ENCODE peak calls at places on chromosomes 1 and 21, in ten cellular contexts. One of them, this sample, is unnamed.

GRCh38 chr1:2526824-2527552 is 592 bp upstream of the PANK4 start:
- DNase-seq in tibial artery: peak; percentile 57
- DNase-seq in right atrium auricular region: no peak
- DNase-seq in PC-3: peak; percentile 80
- DNase-seq in lower lobe of right lung: no peak
- DNase-seq in uterus: no peak
- DNase-seq in left ventricle myocardium inferior: peak; percentile 78
- DNase-seq in stomach: no peak
- DNase-seq in K562: no peak
- DNase-seq in heart left ventricle: peak; percentile 81
- DNase-seq in this sample: peak; percentile 47

GRCh38 chr1:225467193-225468020 is 39.6 kb upstream of the LBR start:
- DNase-seq in tibial artery: peak; percentile 67
- DNase-seq in right atrium auricular region: peak; percentile 72
- DNase-seq in PC-3: no peak
- DNase-seq in lower lobe of right lung: peak; percentile 88
- DNase-seq in uterus: peak; percentile 66
- DNase-seq in left ventricle myocardium inferior: peak; percentile 71
- DNase-seq in stomach: peak; percentile 63
- DNase-seq in K562: no peak
- DNase-seq in heart left ventricle: peak; percentile 79
- DNase-seq in this sample: no peak

GRCh38 chr1:158028956-158029355 is 35.5 kb downstream of the KIRREL1 start:
- DNase-seq in tibial artery: no peak
- DNase-seq in right atrium auricular region: no peak
- DNase-seq in PC-3: peak; percentile 88
- DNase-seq in lower lobe of right lung: no peak
- DNase-seq in uterus: no peak
- DNase-seq in left ventricle myocardium inferior: no peak
- DNase-seq in stomach: no peak
- DNase-seq in K562: no peak
- DNase-seq in heart left ventricle: no peak
- DNase-seq in this sample: peak; percentile 87

GRCh38 chr1:200279810-200280411 is 129.9 kb downstream of the ZNF281 start:
- DNase-seq in tibial artery: peak; percentile 28
- DNase-seq in right atrium auricular region: no peak
- DNase-seq in PC-3: peak; percentile 99
- DNase-seq in lower lobe of right lung: no peak
- DNase-seq in uterus: no peak
- DNase-seq in left ventricle myocardium inferior: no peak
- DNase-seq in stomach: peak; percentile 68
- DNase-seq in K562: peak; percentile 69
- DNase-seq in heart left ventricle: no peak
- DNase-seq in this sample: peak; percentile 16

GRCh38 chr1:115654125-115654524 is 12.4 kb downstream of the VANGL1 start:
- DNase-seq in tibial artery: no peak
- DNase-seq in right atrium auricular region: no peak
- DNase-seq in PC-3: no peak
- DNase-seq in lower lobe of right lung: no peak
- DNase-seq in uterus: no peak
- DNase-seq in left ventricle myocardium inferior: no peak
- DNase-seq in stomach: no peak
- DNase-seq in K562: peak; percentile 47
- DNase-seq in heart left ventricle: no peak
- DNase-seq in this sample: no peak

GRCh38 chr1:183191833-183192232 is 5.8 kb downstream of the LAMC2 start:
- DNase-seq in tibial artery: no peak
- DNase-seq in right atrium auricular region: no peak
- DNase-seq in PC-3: peak; percentile 36
- DNase-seq in lower lobe of right lung: no peak
- DNase-seq in uterus: no peak
- DNase-seq in left ventricle myocardium inferior: no peak
- DNase-seq in stomach: no peak
- DNase-seq in K562: no peak
- DNase-seq in heart left ventricle: no peak
- DNase-seq in this sample: peak; percentile 85

GRCh38 chr1:11044086-11044848 is 2.8 kb downstream of the MASP2 start:
- DNase-seq in tibial artery: no peak
- DNase-seq in right atrium auricular region: no peak
- DNase-seq in PC-3: no peak
- DNase-seq in lower lobe of right lung: no peak
- DNase-seq in uterus: no peak
- DNase-seq in left ventricle myocardium inferior: no peak
- DNase-seq in stomach: no peak
- DNase-seq in K562: no peak
- DNase-seq in heart left ventricle: no peak
- DNase-seq in this sample: no peak

GRCh38 chr1:59077739-59078503 is 219.0 kb upstream of the FGGY start:
- DNase-seq in tibial artery: no peak
- DNase-seq in right atrium auricular region: no peak
- DNase-seq in PC-3: no peak
- DNase-seq in lower lobe of right lung: no peak
- DNase-seq in uterus: no peak
- DNase-seq in left ventricle myocardium inferior: no peak
- DNase-seq in stomach: no peak
- DNase-seq in K562: no peak
- DNase-seq in heart left ventricle: no peak
- DNase-seq in this sample: no peak

DNA sequence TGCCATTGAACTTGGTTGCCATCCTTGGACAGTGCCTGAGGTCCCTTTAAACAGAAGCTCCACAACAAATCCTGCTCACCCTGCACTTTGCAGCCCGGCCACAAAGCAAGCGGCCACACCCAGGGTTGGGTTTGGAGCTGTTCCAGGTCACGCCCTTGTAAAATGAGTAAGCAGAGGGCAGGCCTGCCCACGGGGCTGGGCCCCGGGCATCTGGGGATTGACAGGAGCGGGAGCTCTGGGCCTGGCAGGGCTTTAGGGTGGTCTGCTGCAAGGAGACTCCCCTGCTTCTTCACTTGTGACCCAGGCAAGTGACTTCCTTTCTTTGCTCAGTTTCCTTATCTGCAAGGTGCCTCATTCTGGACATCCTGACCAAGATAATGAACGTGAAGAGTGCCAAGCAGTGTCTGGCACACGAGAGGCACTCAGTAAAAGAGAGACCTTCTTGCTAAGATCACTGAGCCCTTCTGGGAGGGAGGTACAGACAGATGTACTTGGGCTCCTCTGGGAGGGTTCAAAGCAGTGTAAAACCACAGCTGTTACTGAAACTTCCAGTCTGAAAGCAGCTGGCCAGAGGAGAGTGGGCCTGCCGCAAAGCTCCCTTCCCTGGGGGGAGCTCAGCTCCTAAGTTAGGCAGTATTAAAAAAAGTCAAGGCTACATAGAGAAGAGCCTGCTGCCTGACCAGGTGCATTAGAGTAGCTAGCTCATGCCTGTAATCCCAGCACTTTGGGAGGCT is 2.6 kb downstream of the E2F2 start:
- DNase-seq in tibial artery: peak; percentile 81
- DNase-seq in right atrium auricular region: peak; percentile 87
- DNase-seq in PC-3: peak; percentile 97
- DNase-seq in lower lobe of right lung: peak; percentile 91
- DNase-seq in uterus: peak; percentile 42
- DNase-seq in left ventricle myocardium inferior: peak; percentile 80
- DNase-seq in stomach: peak; percentile 92
- DNase-seq in K562: peak; percentile 86
- DNase-seq in heart left ventricle: peak; percentile 83
- DNase-seq in this sample: peak; percentile 55
- H3K27ac ChIP-seq in tibial artery: no peak overlapping the region
- H3K27ac ChIP-seq in right atrium auricular region: no peak overlapping the region
- H3K27ac ChIP-seq in PC-3: peak overlapping the region; percentile 60
- H3K27ac ChIP-seq in lower lobe of right lung: peak overlapping the region; percentile 60
- H3K27ac ChIP-seq in uterus: no peak overlapping the region
- H3K27ac ChIP-seq in left ventricle myocardium inferior: peak overlapping the region; percentile 33
- H3K27ac ChIP-seq in stomach: peak overlapping the region; percentile 69
- H3K27ac ChIP-seq in K562: peak overlapping the region; percentile 61
- H3K27ac ChIP-seq in heart left ventricle: no peak overlapping the region
- H3K27ac ChIP-seq in this sample: no peak overlapping the region

GRCh38 chr1:204113900-204114299 is 37.9 kb downstream of the ETNK2 start:
- DNase-seq in tibial artery: no peak
- DNase-seq in right atrium auricular region: no peak
- DNase-seq in PC-3: no peak
- DNase-seq in lower lobe of right lung: no peak
- DNase-seq in uterus: no peak
- DNase-seq in left ventricle myocardium inferior: no peak
- DNase-seq in stomach: no peak
- DNase-seq in K562: no peak
- DNase-seq in heart left ventricle: no peak
- DNase-seq in this sample: no peak

GRCh38 chr1:204114606-204115005 is 37.2 kb downstream of the ETNK2 start:
- DNase-seq in tibial artery: no peak
- DNase-seq in right atrium auricular region: no peak
- DNase-seq in PC-3: no peak
- DNase-seq in lower lobe of right lung: no peak
- DNase-seq in uterus: no peak
- DNase-seq in left ventricle myocardium inferior: no peak
- DNase-seq in stomach: no peak
- DNase-seq in K562: no peak
- DNase-seq in heart left ventricle: no peak
- DNase-seq in this sample: no peak

GRCh38 chr1:204115128-204115527 is 36.7 kb downstream of the ETNK2 start:
- DNase-seq in tibial artery: no peak
- DNase-seq in right atrium auricular region: no peak
- DNase-seq in PC-3: no peak
- DNase-seq in lower lobe of right lung: no peak
- DNase-seq in uterus: no peak
- DNase-seq in left ventricle myocardium inferior: no peak
- DNase-seq in stomach: no peak
- DNase-seq in K562: no peak
- DNase-seq in heart left ventricle: no peak
- DNase-seq in this sample: no peak

GRCh38 chr1:204110894-204111633 is 38.1 kb downstream of the SOX13 start:
- DNase-seq in tibial artery: no peak
- DNase-seq in right atrium auricular region: no peak
- DNase-seq in PC-3: peak; percentile 37
- DNase-seq in lower lobe of right lung: no peak
- DNase-seq in uterus: no peak
- DNase-seq in left ventricle myocardium inferior: no peak
- DNase-seq in stomach: no peak
- DNase-seq in K562: no peak
- DNase-seq in heart left ventricle: no peak
- DNase-seq in this sample: no peak

DNA sequence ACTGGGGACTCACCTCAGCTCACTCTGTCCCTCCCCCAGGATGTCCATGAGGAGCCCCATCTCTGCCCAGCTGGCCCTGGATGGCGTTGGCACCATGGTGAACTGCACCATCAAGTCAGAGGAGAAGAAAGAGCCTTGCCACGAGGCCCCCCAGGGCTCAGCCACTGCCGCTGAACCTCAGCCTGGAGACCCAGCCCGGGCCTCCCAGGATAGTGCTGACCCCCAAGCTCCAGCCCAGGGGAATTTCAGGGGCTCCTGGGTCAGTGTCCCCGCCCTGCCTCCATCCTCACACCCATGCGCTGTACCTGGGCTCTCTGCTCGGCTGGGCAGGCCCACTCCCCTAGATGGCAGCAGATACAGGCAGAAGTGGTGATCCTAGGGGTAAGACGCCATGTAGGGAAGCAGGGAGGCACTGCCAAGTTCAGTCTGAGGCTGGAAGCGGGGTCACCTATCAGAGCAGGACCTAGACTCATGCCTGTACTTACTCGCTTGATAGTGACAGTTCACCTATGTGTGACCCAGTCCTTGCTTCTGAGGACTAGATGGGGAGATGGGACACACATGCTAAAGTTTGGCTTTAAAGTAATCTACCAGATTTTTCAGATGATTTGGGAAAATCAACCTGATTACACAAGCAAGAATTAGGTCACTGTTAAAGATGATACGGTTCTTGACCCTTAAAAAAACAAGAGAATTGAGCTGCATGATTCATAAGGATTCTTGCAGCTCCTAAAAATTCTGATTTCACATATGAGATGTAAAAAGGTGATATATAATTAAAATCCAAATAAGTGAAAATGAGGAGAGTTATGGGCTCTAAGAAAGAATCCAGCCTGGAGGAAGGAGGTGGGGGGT is 38.7 kb downstream of the ETNK2 start:
- DNase-seq in tibial artery: no peak
- DNase-seq in right atrium auricular region: no peak
- DNase-seq in PC-3: no peak
- DNase-seq in lower lobe of right lung: no peak
- DNase-seq in uterus: no peak
- DNase-seq in left ventricle myocardium inferior: no peak
- DNase-seq in stomach: no peak
- DNase-seq in K562: no peak
- DNase-seq in heart left ventricle: no peak
- DNase-seq in this sample: no peak
- TF ChIP-seq CTCF in tibial artery: no peak
- TF ChIP-seq CTCF in right atrium auricular region: no peak
- TF ChIP-seq CTCF in PC-3: peak; percentile 13
- TF ChIP-seq CTCF in lower lobe of right lung: no peak
- TF ChIP-seq CTCF in uterus: no peak
- TF ChIP-seq CTCF in left ventricle myocardium inferior: no peak
- TF ChIP-seq CTCF in stomach: no peak
- TF ChIP-seq CTCF in K562: no peak
- TF ChIP-seq CTCF in heart left ventricle: no peak
- TF ChIP-seq CTCF in this sample: no peak

DNA sequence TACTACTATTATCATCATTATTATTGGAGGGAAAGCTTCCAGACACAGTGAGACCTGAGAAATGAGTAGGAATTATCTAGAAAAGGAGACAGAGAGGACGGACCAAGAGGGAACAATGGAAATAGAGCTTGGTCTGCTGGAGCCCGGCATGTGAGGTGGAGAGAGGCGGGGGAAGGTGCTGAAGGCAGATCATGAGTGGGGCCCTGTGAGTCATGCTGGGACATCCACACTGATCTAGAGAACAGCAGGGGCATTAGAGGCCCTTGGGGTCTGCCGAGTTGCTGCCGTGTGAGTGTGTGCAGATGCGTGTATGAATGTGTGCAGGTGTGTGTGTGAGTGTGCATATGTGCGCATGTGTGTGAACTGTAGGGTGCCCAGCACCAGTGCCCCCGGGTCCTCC is 65.7 kb downstream of the TMCO4 start:
- DNase-seq in tibial artery: no peak
- DNase-seq in right atrium auricular region: no peak
- DNase-seq in PC-3: no peak
- DNase-seq in lower lobe of right lung: no peak
- DNase-seq in uterus: no peak
- DNase-seq in left ventricle myocardium inferior: no peak
- DNase-seq in stomach: no peak
- DNase-seq in K562: no peak
- DNase-seq in heart left ventricle: no peak
- DNase-seq in this sample: no peak
- H3K4me1 ChIP-seq in tibial artery: peaks cover 40% of the 10 kb centered on the region
- H3K4me1 ChIP-seq in right atrium auricular region: peaks cover 23% of the 10 kb centered on the region
- H3K4me1 ChIP-seq in PC-3: peaks cover 38% of the 10 kb centered on the region
- H3K4me1 ChIP-seq in lower lobe of right lung: no peaks in the 10 kb centered on the region
- H3K4me1 ChIP-seq in uterus: no peaks in the 10 kb centered on the region
- H3K4me1 ChIP-seq in left ventricle myocardium inferior: peaks cover 39% of the 10 kb centered on the region
- H3K4me1 ChIP-seq in stomach: peaks cover 23% of the 10 kb centered on the region
- H3K4me1 ChIP-seq in K562: no peaks in the 10 kb centered on the region
- H3K4me1 ChIP-seq in heart left ventricle: peaks cover 18% of the 10 kb centered on the region
- H3K4me1 ChIP-seq in this sample: no peaks in the 10 kb centered on the region

GRCh38 chr21:38753114-38754100 is 52.3 kb upstream of the ETS2 start:
- DNase-seq in tibial artery: no peak
- DNase-seq in right atrium auricular region: peak; percentile 57
- DNase-seq in PC-3: no peak
- DNase-seq in lower lobe of right lung: no peak
- DNase-seq in uterus: no peak
- DNase-seq in left ventricle myocardium inferior: no peak
- DNase-seq in stomach: no peak
- DNase-seq in K562: no peak
- DNase-seq in heart left ventricle: no peak
- DNase-seq in this sample: peak; percentile 63

GRCh38 chr21:38758815-38759214 is 46.9 kb upstream of the ETS2 start:
- DNase-seq in tibial artery: no peak
- DNase-seq in right atrium auricular region: peak; percentile 21
- DNase-seq in PC-3: no peak
- DNase-seq in lower lobe of right lung: no peak
- DNase-seq in uterus: no peak
- DNase-seq in left ventricle myocardium inferior: no peak
- DNase-seq in stomach: peak; percentile 55
- DNase-seq in K562: no peak
- DNase-seq in heart left ventricle: no peak
- DNase-seq in this sample: no peak

GRCh38 chr21:38760017-38760761 is 45.5 kb upstream of the ETS2 start:
- DNase-seq in tibial artery: no peak
- DNase-seq in right atrium auricular region: peak; percentile 54
- DNase-seq in PC-3: no peak
- DNase-seq in lower lobe of right lung: no peak
- DNase-seq in uterus: no peak
- DNase-seq in left ventricle myocardium inferior: no peak
- DNase-seq in stomach: no peak
- DNase-seq in K562: no peak
- DNase-seq in heart left ventricle: no peak
- DNase-seq in this sample: no peak

GRCh38 chr21:38759286-38759872 is 46.4 kb upstream of the ETS2 start:
- DNase-seq in tibial artery: no peak
- DNase-seq in right atrium auricular region: peak; percentile 28
- DNase-seq in PC-3: peak; percentile 52
- DNase-seq in lower lobe of right lung: no peak
- DNase-seq in uterus: no peak
- DNase-seq in left ventricle myocardium inferior: no peak
- DNase-seq in stomach: no peak
- DNase-seq in K562: no peak
- DNase-seq in heart left ventricle: no peak
- DNase-seq in this sample: peak; percentile 25

GRCh38 chr21:38756746-38757145 is 49.0 kb upstream of the ETS2 start:
- DNase-seq in tibial artery: no peak
- DNase-seq in right atrium auricular region: no peak
- DNase-seq in PC-3: peak; percentile 77
- DNase-seq in lower lobe of right lung: no peak
- DNase-seq in uterus: no peak
- DNase-seq in left ventricle myocardium inferior: no peak
- DNase-seq in stomach: no peak
- DNase-seq in K562: no peak
- DNase-seq in heart left ventricle: no peak
- DNase-seq in this sample: peak; percentile 85
- H3K27ac ChIP-seq in tibial artery: peak overlapping the region; percentile 71
- H3K27ac ChIP-seq in right atrium auricular region: no peak overlapping the region
- H3K27ac ChIP-seq in PC-3: peak overlapping the region; percentile 47
- H3K27ac ChIP-seq in lower lobe of right lung: peak overlapping the region; percentile 78
- H3K27ac ChIP-seq in uterus: peak overlapping the region; percentile 67
- H3K27ac ChIP-seq in left ventricle myocardium inferior: no peak overlapping the region
- H3K27ac ChIP-seq in stomach: peak overlapping the region; percentile 82
- H3K27ac ChIP-seq in K562: no peak overlapping the region
- H3K27ac ChIP-seq in heart left ventricle: no peak overlapping the region
- H3K27ac ChIP-seq in this sample: peak overlapping the region; percentile 98

This sample was measured in foreskin keratinocyte.